ENCODE peak calls at places on chromosomes 3 and 15, in ten cellular contexts. J, H, B, T, K, S, P, X, R and A are unnamed samples.

GRCh38 chr3:179969525-179969924 is 67.2 kb downstream of the PEX5L start:
- DNase-seq in J (no peak), T (no peak), X (no peak), K (no peak), R (no peak), B (no peak), P (no peak), S (no peak), H (no peak), A (no peak)

GRCh38 chr3:28171962-28172361 is 69.5 kb upstream of the CMC1 start:
- DNase-seq in R (no peak), X (no peak), T (no peak), K (no peak), P (no peak), B (peak; percentile 1), H (no peak), J (no peak), S (no peak), A (no peak)

GRCh38 chr3:102179321-102180290 is 255.2 kb upstream of the ZPLD1 start:
- DNase-seq in B (peak; percentile 38), K (no peak), R (no peak), T (no peak), S (no peak), H (no peak), X (no peak), J (no peak), P (no peak), A (peak; percentile 56)

GRCh38 chr3:111649180-111649579 is 54.0 kb upstream of the ZBED2 start:
- DNase-seq in J (no peak), R (no peak), K (no peak), T (no peak), B (peak; percentile 63), P (no peak), X (no peak), S (no peak), H (no peak), A (no peak)

GRCh38 chr15:65060641-65061397 is 7.0 kb downstream of the RASL12 start:
- DNase-seq in J (peak; percentile 52), X (no peak), K (no peak), H (no peak), S (no peak), T (peak; percentile 39), B (no peak), R (peak; percentile 72), P (no peak), A (no peak)

GRCh38 chr3:55329849-55330248 is 157.3 kb downstream of the WNT5A start:
- DNase-seq in S (no peak), B (peak; percentile 69), H (no peak), T (no peak), R (no peak), K (no peak), P (no peak), J (no peak), X (no peak), A (peak; percentile 26)

GRCh38 chr3:42906085-42906904 is at the start of gene ZNF662:
- DNase-seq in T (peak; percentile 67), R (peak; percentile 80), S (peak; percentile 9), X (peak; percentile 36), K (peak; percentile 57), P (peak; percentile 40), J (peak; percentile 64), H (no peak), B (peak; percentile 61), A (no peak)

GRCh38 chr3:154059798-154060197 is 61.4 kb upstream of the ARHGEF26 start:
- DNase-seq in B (peak; percentile 25), R (no peak), K (no peak), H (no peak), S (no peak), T (no peak), P (no peak), X (no peak), J (no peak), A (no peak)

GRCh38 chr15:28954466-28955159 is 68.8 kb downstream of the APBA2 start:
- DNase-seq in R (peak; percentile 32), B (no peak), H (peak; percentile 41), P (no peak), T (no peak), X (no peak), J (no peak), S (no peak), K (no peak), A (no peak)

GRCh38 chr15:51172190-51172589 is 77.5 kb upstream of the TNFAIP8L3 start:
- DNase-seq in X (no peak), H (no peak), J (no peak), R (no peak), S (no peak), T (no peak), P (no peak), K (no peak), B (peak; percentile 79), A (no peak)

GRCh38 chr3:10417849-10418248 is 87.5 kb downstream of the ATP2B2 start:
- DNase-seq in J (no peak), H (no peak), T (no peak), B (peak; percentile 34), R (no peak), X (no peak), P (no peak), K (no peak), S (no peak), A (no peak)

GRCh38 chr15:69820819-69821218 is 276.9 kb downstream of the TLE3 start:
- DNase-seq in H (peak; percentile 97), J (no peak), K (no peak), R (no peak), P (no peak), T (no peak), B (no peak), S (no peak), X (no peak), A (peak; percentile 58)

GRCh38 chr15:74489518-74490338 is 28.8 kb upstream of the UBL7 start:
- DNase-seq in B (peak; percentile 54), K (peak; percentile 61), T (peak; percentile 60), H (peak; percentile 90), S (peak; percentile 58), P (peak; percentile 36), X (peak; percentile 46), R (no peak), J (peak; percentile 29), A (peak; percentile 64)

GRCh38 chr15:72195101-72195511 is 2.5 kb downstream of the GRAMD2A start:
- DNase-seq in J (no peak), B (no peak), X (no peak), P (peak; percentile 54), T (no peak), H (peak; percentile 57), R (no peak), K (peak; percentile 74), S (no peak), A (no peak)

GRCh38 chr15:62094398-62094797 is 27.6 kb downstream of the C2CD4A start:
- DNase-seq in T (no peak), J (no peak), S (no peak), P (no peak), K (no peak), R (no peak), B (no peak), H (no peak), X (no peak), A (no peak)

GRCh38 chr3:48065035-48065434 is 48.8 kb upstream of the MAP4 start:
- DNase-seq in K (no peak), S (no peak), B (no peak), P (no peak), T (no peak), J (no peak), R (no peak), X (no peak), H (no peak), A (no peak)

GRCh38 chr3:48067271-48067670 is 51.1 kb upstream of the MAP4 start:
- DNase-seq in S (no peak), T (no peak), R (no peak), J (no peak), H (no peak), P (no peak), K (no peak), X (no peak), B (no peak), A (no peak)

GRCh38 chr3:48069339-48069738 is 53.1 kb upstream of the MAP4 start:
- DNase-seq in J (no peak), H (no peak), X (no peak), K (no peak), P (no peak), T (no peak), B (no peak), S (no peak), R (no peak), A (no peak)

GRCh38 chr3:48070030-48070429 is 53.8 kb upstream of the MAP4 start:
- DNase-seq in P (no peak), T (no peak), S (no peak), R (no peak), X (no peak), H (no peak), B (no peak), J (no peak), K (no peak), A (no peak)

DNA sequence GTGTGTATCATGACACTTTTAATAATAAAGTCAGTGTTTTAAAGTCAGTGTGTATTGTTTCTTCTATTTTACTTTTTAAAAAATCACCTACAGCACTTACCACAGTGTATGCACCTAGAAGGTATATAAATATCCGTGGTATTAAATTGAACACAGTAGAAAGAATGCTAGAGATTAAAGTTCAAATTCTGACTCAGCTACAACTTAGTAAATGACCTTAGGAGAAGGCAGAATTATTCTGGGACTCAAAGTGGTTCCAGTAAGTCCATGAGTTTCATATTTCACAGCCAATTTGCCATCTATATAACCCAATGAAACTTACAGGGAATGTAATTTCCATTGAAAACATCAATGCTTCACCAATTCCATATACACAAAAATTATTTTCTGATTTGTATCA is 52.7 kb upstream of the MAP4 start:
- DNase-seq in X (no peak), J (no peak), T (no peak), K (no peak), H (no peak), R (no peak), B (no peak), S (no peak), P (no peak), A (no peak)
- H3K4me3 ChIP-seq in X (no peak overlapping the region), J (no peak overlapping the region), T (no peak overlapping the region), K (no peak overlapping the region), H (no peak overlapping the region), R (no peak overlapping the region), B (no peak overlapping the region), S (no peak overlapping the region), P (no peak overlapping the region), A (no peak overlapping the region)

GRCh38 chr15:57217716-57218598 is 158.3 kb upstream of the CGNL1 start:
- DNase-seq in P (no peak), H (no peak), R (no peak), T (no peak), X (no peak), B (peak; percentile 47), J (no peak), K (no peak), S (no peak), A (peak; percentile 86)
- H3K4me1 ChIP-seq in P (peaks cover 51% of the 10 kb centered on the region), H (peaks cover 6% of the 10 kb centered on the region), R (peaks cover 47% of the 10 kb centered on the region), T (peaks cover 58% of the 10 kb centered on the region), X (no peaks in the 10 kb centered on the region), B (peaks cover 47% of the 10 kb centered on the region), J (peaks cover 12% of the 10 kb centered on the region), K (peaks cover 41% of the 10 kb centered on the region), S (peaks cover 7% of the 10 kb centered on the region), A (peaks cover 62% of the 10 kb centered on the region)

GRCh38 chr15:101499863-101500713 is 10.6 kb upstream of the PCSK6 start:
- DNase-seq in K (no peak), X (peak; percentile 73), R (peak; percentile 86), P (no peak), B (no peak), J (peak; percentile 67), H (no peak), T (no peak), S (no peak), A (no peak)
- H3K4me3 ChIP-seq in K (no peak overlapping the region), X (no peak overlapping the region), R (no peak overlapping the region), P (no peak overlapping the region), B (no peak overlapping the region), J (no peak overlapping the region), H (no peak overlapping the region), T (no peak overlapping the region), S (no peak overlapping the region), A (no peak overlapping the region)

GRCh38 chr3:143533391-143533790 is 314.9 kb downstream of the SLC9A9 start:
- DNase-seq in P (no peak), B (no peak), R (no peak), S (no peak), X (no peak), T (no peak), K (no peak), J (no peak), H (no peak), A (no peak)
- H3K4me1 ChIP-seq in P (no peaks in the 10 kb centered on the region), B (no peaks in the 10 kb centered on the region), R (peaks cover 24% of the 10 kb centered on the region), S (peaks cover 12% of the 10 kb centered on the region), X (no peaks in the 10 kb centered on the region), T (peaks cover 34% of the 10 kb centered on the region), K (peaks cover 17% of the 10 kb centered on the region), J (no peaks in the 10 kb centered on the region), H (no peaks in the 10 kb centered on the region), A (no peaks in the 10 kb centered on the region)